ENCODE peak calls at places on chromosomes 3 and 15, in seven cellular contexts. H is CD8-positive, alpha-beta T cell; V is OCI-LY7; B is endodermal cell; W is heart right ventricle; G is brain microvascular endothelial cell; L is lung. M is an unnamed sample.

GRCh38 chr15:54345301-54345700 is 367.1 kb downstream of the UNC13C start:
- DNase-seq in H (no peak), V (no peak), B (no peak), W (no peak), G (no peak), L (no peak), M (no peak)

GRCh38 chr3:107450254-107450653 is 72.5 kb upstream of the BBX start:
- DNase-seq in H (no peak), V (no peak), B (no peak), W (no peak), G (peak; percentile 29), L (no peak), M (no peak)

GRCh38 chr3:80408322-80408721 is 640.5 kb upstream of the ROBO1 start:
- DNase-seq in H (no peak), V (no peak), B (no peak), W (no peak), G (no peak), L (no peak), M (no peak)

GRCh38 chr3:119297169-119297568 is 3.0 kb downstream of the ARHGAP31 start:
- DNase-seq in H (no peak), V (no peak), B (no peak), W (peak; percentile 55), G (peak; percentile 51), L (no peak), M (no peak)

GRCh38 chr15:60914360-60914759 is 314.7 kb downstream of the RORA start:
- DNase-seq in H (no peak), V (no peak), B (no peak), W (no peak), G (no peak), L (no peak), M (no peak)

GRCh38 chr3:34856081-34856480 is 783.2 kb upstream of the ARPP21 start:
- DNase-seq in H (no peak), V (no peak), B (no peak), W (no peak), G (no peak), L (no peak), M (no peak)

GRCh38 chr3:58164916-58165821 is 45.6 kb downstream of the DNASE1L3 start:
- DNase-seq in H (no peak), V (no peak), B (peak; percentile 74), W (no peak), G (no peak), L (no peak), M (no peak)

GRCh38 chr15:39613271-39613670 is 32.4 kb downstream of the THBS1 start:
- DNase-seq in H (no peak), V (no peak), B (no peak), W (no peak), G (no peak), L (no peak), M (no peak)

GRCh38 chr3:124816206-124816605 is 71.0 kb downstream of the ITGB5 start:
- DNase-seq in H (no peak), V (no peak), B (peak; percentile 35), W (no peak), G (no peak), L (no peak), M (no peak)

GRCh38 chr3:64022451-64023186 is 675 bp downstream of the PSMD6 start:
- DNase-seq in H (no peak), V (no peak), B (peak; percentile 51), W (no peak), G (no peak), L (no peak), M (no peak)

GRCh38 chr3:65596511-65597224 is 442.1 kb downstream of the MAGI1 start:
- DNase-seq in H (no peak), V (no peak), B (no peak), W (no peak), G (no peak), L (no peak), M (no peak)

GRCh38 chr3:62843508-62843907 is 31.7 kb downstream of the CADPS start:
- DNase-seq in H (no peak), V (peak; percentile 31), B (no peak), W (no peak), G (no peak), L (no peak), M (no peak)

GRCh38 chr3:37183375-37183831 is 9.0 kb upstream of the LRRFIP2 start:
- DNase-seq in H (no peak), V (no peak), B (no peak), W (no peak), G (peak; percentile 82), L (no peak), M (peak; percentile 87)

GRCh38 chr3:140529096-140529495 is 148.8 kb upstream of the TRIM42 start:
- DNase-seq in H (no peak), V (no peak), B (no peak), W (no peak), G (peak; percentile 88), L (no peak), M (peak; percentile 11)

GRCh38 chr3:139327231-139327630 is 16.6 kb upstream of the MRPS22 start:
- DNase-seq in H (no peak), V (no peak), B (no peak), W (no peak), G (no peak), L (no peak), M (no peak)

GRCh38 chr3:56917740-56918568 is 116.2 kb upstream of the ARHGEF3 start:
- DNase-seq in H (no peak), V (peak; percentile 95), B (peak; percentile 51), W (no peak), G (no peak), L (no peak), M (no peak)

GRCh38 chr3:188153498-188153948 is 434 bp upstream of the LPP start:
- DNase-seq in H (no peak), V (peak; percentile 37), B (peak; percentile 95), W (peak; percentile 76), G (peak; percentile 93), L (peak; percentile 83), M (peak; percentile 87)

GRCh38 chr3:62604746-62605351 is 231.5 kb upstream of the FEZF2 start:
- DNase-seq in H (no peak), V (no peak), B (no peak), W (no peak), G (no peak), L (no peak), M (no peak)

GRCh38 chr3:140370686-140371085 is 307.2 kb upstream of the TRIM42 start:
- DNase-seq in H (no peak), V (no peak), B (no peak), W (no peak), G (no peak), L (no peak), M (no peak)

GRCh38 chr3:136734382-136735070 is 17.7 kb downstream of the STAG1 start:
- DNase-seq in H (no peak), V (no peak), B (no peak), W (no peak), G (no peak), L (no peak), M (no peak)
- TF ChIP-seq CTCF in H (peak; percentile 34), V (peak; percentile 68), B (peak; percentile 53), W (no peak), G (peak; percentile 31), L (no peak), M (no peak)

DNA sequence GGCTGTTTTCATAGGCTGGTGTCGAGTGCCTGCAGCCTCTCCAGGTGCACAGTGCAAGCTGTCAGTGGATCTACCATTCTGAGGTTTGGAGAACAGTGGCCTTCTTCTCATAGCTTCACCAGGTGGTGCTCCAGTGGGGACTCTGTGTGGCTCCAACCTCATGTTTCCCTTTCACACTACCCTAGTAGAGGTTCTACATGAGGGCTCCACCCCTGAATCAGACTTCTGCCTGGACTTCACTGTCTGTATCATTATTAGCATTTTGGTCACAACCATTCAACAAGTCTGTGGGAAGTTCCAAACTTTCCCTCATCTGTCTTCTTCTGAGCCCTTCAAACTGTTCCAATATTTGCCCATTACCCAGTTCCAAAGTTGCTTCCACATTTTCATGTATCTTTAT is 1003.7 kb downstream of the MCTP2 start:
- DNase-seq in H (no peak), V (no peak), B (no peak), W (no peak), G (no peak), L (no peak), M (no peak)
- H3K4me3 ChIP-seq in H (no peak overlapping the region), V (no peak overlapping the region), B (no peak overlapping the region), W (no peak overlapping the region), G (no peak overlapping the region), L (no peak overlapping the region), M (no peak overlapping the region)

DNA sequence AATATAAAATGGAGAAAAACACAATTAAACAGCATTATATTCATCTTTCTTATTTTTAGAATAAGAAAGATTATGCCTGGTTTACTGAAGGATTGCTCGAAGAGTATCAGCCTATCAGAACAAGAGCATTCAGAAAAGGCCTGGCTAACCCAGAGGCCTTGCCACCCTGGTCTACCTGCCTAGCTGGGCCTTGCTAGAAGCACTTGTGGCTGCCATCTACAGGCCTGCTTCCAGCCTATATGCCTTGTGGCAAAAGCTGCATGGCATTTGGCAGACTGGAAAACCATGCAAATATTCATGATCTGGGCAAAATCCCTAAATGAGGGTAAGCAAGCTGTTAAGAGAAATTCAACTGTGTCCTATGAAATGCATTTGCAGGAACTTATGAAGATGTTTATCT is 9.3 kb upstream of the ATP13A4 start:
- DNase-seq in H (no peak), V (peak; percentile 8), B (peak; percentile 74), W (no peak), G (no peak), L (peak; percentile 42), M (no peak)
- TF ChIP-seq CTCF in H (no peak), V (peak; percentile 43), B (peak; percentile 69), W (no peak), G (peak; percentile 38), L (no peak), M (peak; percentile 23)

DNA sequence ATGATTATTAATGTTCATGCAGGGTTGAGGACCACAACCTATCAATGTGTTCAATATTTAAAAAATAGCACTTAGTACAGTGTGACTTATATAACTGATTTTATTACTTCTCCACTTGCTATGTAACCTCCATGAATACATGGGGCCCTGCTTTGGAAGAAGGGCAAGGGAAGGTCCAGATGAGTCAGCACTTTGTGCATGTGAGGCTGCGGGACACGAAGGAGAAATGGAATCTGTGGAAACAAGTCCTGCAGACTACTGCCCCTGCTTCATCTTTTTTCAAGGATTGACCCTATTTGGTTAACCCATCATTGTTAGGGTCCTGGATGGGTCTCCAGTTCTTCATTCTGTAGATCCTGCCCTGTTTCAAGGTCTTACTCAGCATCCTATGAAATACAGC is 1.6 kb downstream of the NXPE3 start:
- DNase-seq in H (no peak), V (no peak), B (no peak), W (no peak), G (peak; percentile 74), L (no peak), M (peak; percentile 55)
- H3K4me3 ChIP-seq in H (no peak overlapping the region), V (peak overlapping the region; percentile 77), B (no peak overlapping the region), W (peak overlapping the region; percentile 76), G (peak overlapping the region; percentile 93), L (no peak overlapping the region), M (no peak overlapping the region)

M was measured in AG09309.